ENCODE peak calls at places on chromosomes 13 and 19, in six cellular contexts. One of them, this sample, is unnamed.
A peak's percentile ranks its signal among the peaks of the same experiment; 100 is the strongest.

GRCh38 chr19:36236304-36236945 is 21.5 kb downstream of the ZNF146 start:
- DNase-seq in endothelial cell of umbilical vein: no peak
- DNase-seq in GM23248: no peak
- DNase-seq in H9: no peak
- DNase-seq in IMR-90: no peak
- DNase-seq in PC-3: no peak
- DNase-seq in this sample: no peak

GRCh38 chr19:55454787-55455243 is 6.6 kb downstream of the ISOC2 start:
- DNase-seq in PC-3: peak; percentile 68
- DNase-seq in IMR-90: peak; percentile 22
- DNase-seq in endothelial cell of umbilical vein: peak; percentile 22
- DNase-seq in H9: peak; percentile 73
- DNase-seq in GM23248: peak; percentile 70
- DNase-seq in this sample: peak; percentile 59

GRCh38 chr19:33205531-33206260 is 11.6 kb downstream of the LRP3 start:
- DNase-seq in IMR-90: no peak
- DNase-seq in endothelial cell of umbilical vein: no peak
- DNase-seq in PC-3: no peak
- DNase-seq in GM23248: no peak
- DNase-seq in H9: no peak
- DNase-seq in this sample: no peak

GRCh38 chr19:18477042-18477760 is 39.3 kb upstream of the ISYNA1 start:
- DNase-seq in endothelial cell of umbilical vein: no peak
- DNase-seq in IMR-90: no peak
- DNase-seq in GM23248: peak; percentile 57
- DNase-seq in H9: no peak
- DNase-seq in PC-3: no peak
- DNase-seq in this sample: no peak

GRCh38 chr13:23570099-23570926 is at the start of gene TNFRSF19:
- DNase-seq in GM23248: peak; percentile 87
- DNase-seq in PC-3: peak; percentile 35
- DNase-seq in IMR-90: peak; percentile 91
- DNase-seq in endothelial cell of umbilical vein: peak; percentile 8
- DNase-seq in H9: no peak
- DNase-seq in this sample: peak; percentile 61

GRCh38 chr19:2902590-2903218 is 2.0 kb downstream of the ZNF57 start:
- DNase-seq in IMR-90: no peak
- DNase-seq in endothelial cell of umbilical vein: no peak
- DNase-seq in H9: no peak
- DNase-seq in PC-3: no peak
- DNase-seq in GM23248: peak; percentile 17
- DNase-seq in this sample: no peak

GRCh38 chr19:16261584-16262370 is 62.8 kb upstream of the KLF2 start:
- DNase-seq in H9: no peak
- DNase-seq in GM23248: no peak
- DNase-seq in IMR-90: no peak
- DNase-seq in endothelial cell of umbilical vein: no peak
- DNase-seq in PC-3: no peak
- DNase-seq in this sample: no peak

GRCh38 chr13:113857531-113858195 is 6.2 kb downstream of the GAS6 start:
- DNase-seq in endothelial cell of umbilical vein: no peak
- DNase-seq in H9: peak; percentile 28
- DNase-seq in PC-3: no peak
- DNase-seq in GM23248: no peak
- DNase-seq in IMR-90: no peak
- DNase-seq in this sample: no peak

GRCh38 chr19:40235238-40236025 is 8.9 kb upstream of the CCNP start:
- DNase-seq in PC-3: no peak
- DNase-seq in H9: peak; percentile 60
- DNase-seq in GM23248: no peak
- DNase-seq in endothelial cell of umbilical vein: no peak
- DNase-seq in IMR-90: no peak
- DNase-seq in this sample: no peak

GRCh38 chr13:48125794-48126228 is 30.9 kb upstream of the MED4 start:
- DNase-seq in GM23248: peak; percentile 70
- DNase-seq in IMR-90: no peak
- DNase-seq in PC-3: no peak
- DNase-seq in endothelial cell of umbilical vein: peak; percentile 92
- DNase-seq in H9: no peak
- DNase-seq in this sample: peak; percentile 28

GRCh38 chr19:44003461-44004134 is 841 bp downstream of the ZNF230 start:
- DNase-seq in GM23248: peak; percentile 51
- DNase-seq in H9: no peak
- DNase-seq in PC-3: no peak
- DNase-seq in IMR-90: no peak
- DNase-seq in endothelial cell of umbilical vein: peak; percentile 6
- DNase-seq in this sample: peak; percentile 52

GRCh38 chr19:52498571-52498970 is 28.9 kb upstream of the ZNF808 start:
- DNase-seq in IMR-90: no peak
- DNase-seq in endothelial cell of umbilical vein: no peak
- DNase-seq in GM23248: no peak
- DNase-seq in PC-3: no peak
- DNase-seq in H9: no peak
- DNase-seq in this sample: no peak

GRCh38 chr19:42086770-42087550 is 11.0 kb downstream of the ZNF574 start:
- DNase-seq in PC-3: no peak
- DNase-seq in IMR-90: no peak
- DNase-seq in H9: no peak
- DNase-seq in endothelial cell of umbilical vein: no peak
- DNase-seq in GM23248: no peak
- DNase-seq in this sample: no peak

GRCh38 chr19:19691683-19692082 is 23.0 kb downstream of the ZNF101 start:
- DNase-seq in endothelial cell of umbilical vein: no peak
- DNase-seq in GM23248: no peak
- DNase-seq in H9: no peak
- DNase-seq in IMR-90: no peak
- DNase-seq in PC-3: no peak
- DNase-seq in this sample: no peak

GRCh38 chr13:55761986-55762385 is 1378.7 kb upstream of the PRR20A start:
- DNase-seq in IMR-90: no peak
- DNase-seq in GM23248: no peak
- DNase-seq in endothelial cell of umbilical vein: no peak
- DNase-seq in H9: no peak
- DNase-seq in PC-3: no peak
- DNase-seq in this sample: no peak

GRCh38 chr13:113926951-113927660 is 46.8 kb downstream of the C13orf46 start:
- DNase-seq in endothelial cell of umbilical vein: no peak
- DNase-seq in H9: peak; percentile 15
- DNase-seq in GM23248: no peak
- DNase-seq in PC-3: no peak
- DNase-seq in IMR-90: no peak
- DNase-seq in this sample: no peak

GRCh38 chr19:56121180-56122167 is at the start of gene ZNF787:
- DNase-seq in GM23248: peak; percentile 98
- DNase-seq in IMR-90: peak; percentile 96
- DNase-seq in H9: peak; percentile 98
- DNase-seq in endothelial cell of umbilical vein: peak; percentile 97
- DNase-seq in PC-3: peak; percentile 99
- DNase-seq in this sample: peak; percentile 99

GRCh38 chr13:59750860-59751259 is 412.9 kb downstream of the DIAPH3 start:
- DNase-seq in PC-3: no peak
- DNase-seq in H9: peak; percentile 74
- DNase-seq in GM23248: peak; percentile 68
- DNase-seq in IMR-90: peak; percentile 57
- DNase-seq in endothelial cell of umbilical vein: peak; percentile 4
- DNase-seq in this sample: peak; percentile 84

GRCh38 chr19:10043286-10043927 is 30.1 kb downstream of the RDH8 start:
- DNase-seq in H9: no peak
- DNase-seq in PC-3: peak; percentile 23
- DNase-seq in GM23248: peak; percentile 60
- DNase-seq in IMR-90: peak; percentile 33
- DNase-seq in endothelial cell of umbilical vein: no peak
- DNase-seq in this sample: peak; percentile 73

GRCh38 chr19:7872306-7873204 is 1.6 kb downstream of the PRR36 start:
- DNase-seq in H9: no peak
- DNase-seq in endothelial cell of umbilical vein: no peak
- DNase-seq in PC-3: no peak
- DNase-seq in GM23248: no peak
- DNase-seq in IMR-90: no peak
- DNase-seq in this sample: no peak

GRCh38 chr19:7873304-7874079 is 698 bp downstream of the PRR36 start:
- DNase-seq in PC-3: no peak
- DNase-seq in H9: no peak
- DNase-seq in endothelial cell of umbilical vein: no peak
- DNase-seq in IMR-90: no peak
- DNase-seq in GM23248: no peak
- DNase-seq in this sample: no peak

GRCh38 chr19:7871530-7872305 is 2.5 kb downstream of the PRR36 start:
- DNase-seq in PC-3: peak; percentile 98
- DNase-seq in H9: peak; percentile 99
- DNase-seq in GM23248: peak; percentile 94
- DNase-seq in endothelial cell of umbilical vein: peak; percentile 71
- DNase-seq in IMR-90: peak; percentile 85
- DNase-seq in this sample: peak; percentile 93

GRCh38 chr19:7874857-7875393 is 735 bp upstream of the PRR36 start:
- DNase-seq in GM23248: no peak
- DNase-seq in endothelial cell of umbilical vein: no peak
- DNase-seq in IMR-90: no peak
- DNase-seq in H9: no peak
- DNase-seq in PC-3: no peak
- DNase-seq in this sample: no peak

GRCh38 chr19:7874080-7874856 is at the start of gene PRR36:
- DNase-seq in GM23248: no peak
- DNase-seq in PC-3: peak; percentile 80
- DNase-seq in endothelial cell of umbilical vein: peak; percentile 35
- DNase-seq in H9: peak; percentile 94
- DNase-seq in IMR-90: no peak
- DNase-seq in this sample: peak; percentile 39
- H3K9ac ChIP-seq in GM23248: no peak within 1 kb of the TSS
- H3K9ac ChIP-seq in PC-3: peak within 1 kb of the TSS; percentile 28
- H3K9ac ChIP-seq in endothelial cell of umbilical vein: no peak within 1 kb of the TSS
- H3K9ac ChIP-seq in H9: peak within 1 kb of the TSS; percentile 20
- H3K9ac ChIP-seq in IMR-90: no peak within 1 kb of the TSS
- H3K9ac ChIP-seq in this sample: no peak within 1 kb of the TSS

GRCh38 chr19:47499863-47500830 is 14.7 kb downstream of the NAPA start:
- DNase-seq in endothelial cell of umbilical vein: no peak
- DNase-seq in PC-3: no peak
- DNase-seq in GM23248: no peak
- DNase-seq in IMR-90: no peak
- DNase-seq in H9: peak; percentile 74
- DNase-seq in this sample: no peak

GRCh38 chr19:47499371-47499770 is 15.4 kb upstream of the KPTN start:
- DNase-seq in GM23248: no peak
- DNase-seq in H9: no peak
- DNase-seq in endothelial cell of umbilical vein: no peak
- DNase-seq in IMR-90: no peak
- DNase-seq in PC-3: no peak
- DNase-seq in this sample: no peak

GRCh38 chr19:47497073-47497766 is 13.2 kb upstream of the KPTN start:
- DNase-seq in H9: no peak
- DNase-seq in PC-3: no peak
- DNase-seq in GM23248: no peak
- DNase-seq in IMR-90: no peak
- DNase-seq in endothelial cell of umbilical vein: no peak
- DNase-seq in this sample: no peak

GRCh38 chr19:47498561-47498960 is 14.5 kb upstream of the KPTN start:
- DNase-seq in H9: no peak
- DNase-seq in PC-3: no peak
- DNase-seq in IMR-90: no peak
- DNase-seq in endothelial cell of umbilical vein: no peak
- DNase-seq in GM23248: no peak
- DNase-seq in this sample: no peak

DNA sequence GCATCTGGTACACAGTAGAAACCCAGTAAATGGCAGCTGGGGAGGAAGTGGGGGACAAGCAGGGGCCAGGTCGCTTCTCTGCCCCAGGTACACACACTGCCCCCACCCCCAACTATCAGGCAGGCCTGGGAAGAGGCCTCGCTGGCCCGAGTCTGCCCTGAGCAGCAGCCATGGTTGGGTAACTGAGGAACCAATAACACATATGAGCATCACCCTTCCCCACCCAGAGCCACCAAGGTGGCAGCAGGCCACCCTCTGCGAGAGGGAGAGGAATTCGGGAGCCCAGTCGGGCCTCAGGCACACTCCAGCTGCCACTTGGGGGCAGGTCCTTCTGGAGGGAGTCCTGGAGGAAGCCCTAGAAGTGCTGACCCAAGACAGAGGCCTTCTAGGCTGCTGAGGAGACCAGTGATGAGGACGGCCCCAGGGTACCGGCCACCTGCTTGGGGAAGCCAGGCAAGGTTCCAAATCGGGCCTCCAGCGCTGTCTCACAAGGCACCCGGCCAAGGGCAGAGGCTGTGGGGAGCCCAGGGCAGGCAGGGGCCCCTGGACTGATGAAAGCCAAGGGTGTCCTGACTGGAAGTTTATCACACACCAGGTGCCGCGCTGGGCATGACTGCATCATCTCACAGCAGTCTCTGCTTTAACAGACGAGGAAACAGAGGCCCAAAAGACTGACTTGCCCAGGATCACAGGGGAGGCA is 14.0 kb upstream of the KPTN start:
- DNase-seq in endothelial cell of umbilical vein: no peak
- DNase-seq in IMR-90: no peak
- DNase-seq in H9: no peak
- DNase-seq in GM23248: no peak
- DNase-seq in PC-3: no peak
- DNase-seq in this sample: no peak
- H3K4me1 ChIP-seq in endothelial cell of umbilical vein: no peaks in the 10 kb centered on the region
- H3K4me1 ChIP-seq in IMR-90: no peaks in the 10 kb centered on the region
- H3K4me1 ChIP-seq in H9: no peaks in the 10 kb centered on the region
- H3K4me1 ChIP-seq in GM23248: peaks cover 15% of the 10 kb centered on the region
- H3K4me1 ChIP-seq in PC-3: no peaks in the 10 kb centered on the region
- H3K4me1 ChIP-seq in this sample: peaks cover 23% of the 10 kb centered on the region

GRCh38 chr13:98449273-98449672 is 127.6 kb downstream of the STK24 start:
- DNase-seq in IMR-90: no peak
- DNase-seq in GM23248: no peak
- DNase-seq in PC-3: no peak
- DNase-seq in endothelial cell of umbilical vein: no peak
- DNase-seq in H9: no peak
- DNase-seq in this sample: no peak
- H3K9ac ChIP-seq in IMR-90: no peak overlapping the region
- H3K9ac ChIP-seq in GM23248: no peak overlapping the region
- H3K9ac ChIP-seq in PC-3: no peak overlapping the region
- H3K9ac ChIP-seq in endothelial cell of umbilical vein: no peak overlapping the region
- H3K9ac ChIP-seq in H9: no peak overlapping the region
- H3K9ac ChIP-seq in this sample: no peak overlapping the region

DNA sequence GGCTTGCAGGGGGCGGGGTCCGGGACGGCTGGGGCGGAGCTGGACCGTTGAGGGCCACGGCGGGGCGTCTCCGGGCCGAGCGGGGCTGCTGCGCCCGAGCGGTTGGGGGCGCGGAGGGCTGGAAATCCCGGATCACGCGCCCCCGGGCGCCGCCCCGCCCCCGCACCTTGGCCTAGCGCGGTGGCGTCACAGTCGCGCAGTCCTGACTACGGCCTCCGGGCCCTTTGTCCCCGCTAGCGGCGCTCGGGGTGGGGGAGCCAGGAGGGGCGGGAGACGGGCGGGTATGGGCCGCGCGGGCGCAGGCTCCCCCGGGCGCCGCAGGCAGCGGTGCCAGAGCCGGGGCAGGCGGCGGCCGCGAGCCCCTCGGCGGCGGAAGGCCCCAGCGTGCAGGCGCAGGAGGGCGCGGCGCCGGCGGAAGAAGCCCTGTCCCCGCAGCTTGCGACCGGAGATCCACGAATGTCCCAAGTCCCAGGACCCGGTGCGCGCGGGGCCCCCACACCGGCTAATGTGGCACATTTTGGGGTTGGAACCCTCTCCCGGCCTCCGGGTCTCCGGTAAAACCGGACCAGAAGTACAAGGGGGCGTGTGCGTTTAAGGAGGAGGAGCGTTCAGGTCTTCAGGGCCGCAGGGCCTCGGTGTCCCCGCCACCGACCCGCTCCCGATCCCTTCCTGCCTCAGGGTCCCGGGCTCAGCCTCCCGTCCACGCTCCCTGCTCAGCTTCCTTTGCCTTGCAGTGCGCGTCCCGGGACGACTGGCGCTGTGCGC is 840 bp downstream of the GPX4 start:
- DNase-seq in IMR-90: peak; percentile 69
- DNase-seq in endothelial cell of umbilical vein: peak; percentile 60
- DNase-seq in H9: peak; percentile 77
- DNase-seq in PC-3: peak; percentile 70
- DNase-seq in GM23248: peak; percentile 89
- DNase-seq in this sample: peak; percentile 85
- H3K4me1 ChIP-seq in IMR-90: peaks cover 10% of the 10 kb centered on the region
- H3K4me1 ChIP-seq in endothelial cell of umbilical vein: peaks cover 31% of the 10 kb centered on the region
- H3K4me1 ChIP-seq in H9: peaks cover 2% of the 10 kb centered on the region
- H3K4me1 ChIP-seq in PC-3: peaks cover 25% of the 10 kb centered on the region
- H3K4me1 ChIP-seq in GM23248: peaks cover 23% of the 10 kb centered on the region
- H3K4me1 ChIP-seq in this sample: peaks cover 37% of the 10 kb centered on the region